ENCODE peak calls at places on chromosomes 1 and 21, in ten cellular contexts. T is astrocyte, R is IMR-90, P is A549, Z is GM12865, G is NB4, C is transverse colon, N is heart left ventricle, H is mammary epithelial cell, F is adrenal gland. E is an unnamed sample.

GRCh38 chr1:41098657-41099207 is 77.2 kb upstream of the SLFNL1 start:
- DNase-seq in T (no peak), R (no peak), P (no peak), Z (no peak), G (no peak), C (no peak), N (peak), H (no peak), F (no peak), E (no peak)

GRCh38 chr1:16244650-16245285 is 7.8 kb upstream of the CPLANE2 start:
- DNase-seq in T (no peak), R (no peak), P (no peak), Z (no peak), G (no peak), C (no peak), N (no peak), H (no peak), F (no peak), E (no peak)

GRCh38 chr1:37461698-37462436 is 12.5 kb upstream of the ZC3H12A start:
- DNase-seq in T (no peak), R (no peak), P (peak), Z (no peak), G (no peak), C (no peak), N (no peak), H (no peak), F (no peak), E (no peak)

GRCh38 chr1:111499026-111499790 is 4.2 kb downstream of the ADORA3 start:
- DNase-seq in T (no peak), R (no peak), P (no peak), Z (no peak), G (no peak), C (no peak), N (no peak), H (peak), F (no peak), E (no peak)

GRCh38 chr1:9391620-9392019 is 98.9 kb downstream of the SPSB1 start:
- DNase-seq in T (peak), R (no peak), P (no peak), Z (no peak), G (no peak), C (no peak), N (no peak), H (no peak), F (peak), E (no peak)

GRCh38 chr1:10696977-10697376 is 99.5 kb downstream of the CASZ1 start:
- DNase-seq in T (peak), R (peak), P (no peak), Z (no peak), G (peak), C (no peak), N (no peak), H (no peak), F (peak), E (no peak)

GRCh38 chr1:56215771-56216170 is 363.6 kb downstream of the PLPP3 start:
- DNase-seq in T (peak), R (no peak), P (no peak), Z (no peak), G (no peak), C (no peak), N (no peak), H (no peak), F (no peak), E (no peak)

GRCh38 chr1:212525479-212526110 is 83.0 kb upstream of the ATF3 start:
- DNase-seq in T (peak), R (peak), P (no peak), Z (no peak), G (peak), C (no peak), N (no peak), H (peak), F (peak), E (no peak)

GRCh38 chr1:19398309-19398760 is 86.2 kb downstream of the SLC66A1 start:
- DNase-seq in T (peak), R (peak), P (no peak), Z (no peak), G (no peak), C (peak), N (no peak), H (peak), F (no peak), E (no peak)

GRCh38 chr1:154423303-154423987 is 18.3 kb downstream of the IL6R start:
- DNase-seq in T (peak), R (peak), P (no peak), Z (no peak), G (no peak), C (no peak), N (no peak), H (peak), F (peak), E (no peak)

DNA sequence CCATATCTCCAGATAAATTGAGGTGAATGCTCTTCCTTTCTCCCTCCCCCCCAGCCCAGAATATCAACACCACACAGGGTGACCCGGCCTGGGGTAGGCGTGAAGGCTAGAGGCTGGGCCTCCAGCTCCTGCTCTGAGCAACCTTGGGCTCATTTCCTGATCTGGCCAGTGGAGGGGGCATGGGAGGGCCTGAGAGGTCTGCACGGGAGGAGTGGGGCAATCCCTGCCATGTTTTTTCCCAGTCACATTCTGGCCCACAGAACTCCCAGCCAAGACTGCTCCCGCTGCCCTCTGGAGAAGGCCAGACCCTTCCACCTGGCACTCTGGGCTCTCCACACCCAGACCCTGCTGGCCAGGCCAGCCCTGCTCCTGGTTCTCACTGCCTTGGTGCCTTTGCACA is 3.9 kb downstream of the CLDN19 start:
- DNase-seq in T (no peak), R (no peak), P (peak), Z (peak), G (peak), C (peak), N (no peak), H (peak), F (no peak), E (no peak)
- TF ChIP-seq CTCF in T (no peak), R (peak), P (no peak), Z (peak), G (no peak), C (no peak), N (no peak), H (peak), F (peak), E (peak)

GRCh38 chr1:178543291-178543609 is 30.3 kb downstream of the TEX35 start:
- DNase-seq in T (peak), R (no peak), P (no peak), Z (no peak), G (no peak), C (no peak), N (no peak), H (no peak), F (no peak), E (no peak)
- H3K4me3 ChIP-seq in T (peak), R (peak), P (peak), Z (peak), G (peak), C (peak), N (peak), H (peak), F (peak), E (peak)

DNA sequence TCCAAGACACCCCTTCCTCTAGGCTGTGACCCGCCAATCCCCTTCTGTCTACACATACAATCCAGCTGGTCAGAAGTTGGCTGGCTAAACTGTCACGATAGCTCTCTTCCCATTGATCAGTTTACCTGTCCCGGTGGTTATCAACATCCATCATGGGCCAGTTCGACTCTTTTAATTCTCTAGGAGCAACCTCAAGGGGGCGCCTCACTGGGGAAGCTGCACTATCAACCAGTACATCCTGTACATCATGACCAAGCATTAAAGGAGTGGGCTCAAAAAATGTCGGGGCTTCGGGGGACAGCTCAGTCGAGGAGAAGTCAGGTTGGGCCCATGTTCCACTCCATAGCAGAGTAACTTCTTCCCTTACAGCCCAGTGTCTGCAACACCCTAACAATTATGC is 53.2 kb upstream of the B3GALNT2 start:
- DNase-seq in T (no peak), R (no peak), P (no peak), Z (no peak), G (peak), C (no peak), N (no peak), H (no peak), F (no peak), E (no peak)
- TF ChIP-seq CTCF in T (no peak), R (no peak), P (no peak), Z (peak), G (peak), C (no peak), N (no peak), H (peak), F (no peak), E (peak)

GRCh38 chr21:32523463-32523862 is 61.9 kb downstream of the TCP10L start:
- DNase-seq in T (no peak), R (no peak), P (no peak), Z (no peak), G (no peak), C (no peak), N (no peak), H (no peak), F (no peak), E (no peak)

GRCh38 chr21:32524010-32524719 is 61.2 kb downstream of the TCP10L start:
- DNase-seq in T (peak), R (peak), P (no peak), Z (no peak), G (no peak), C (no peak), N (peak), H (peak), F (peak), E (peak)

GRCh38 chr21:32521736-32522360 is 63.5 kb downstream of the TCP10L start:
- DNase-seq in T (no peak), R (no peak), P (no peak), Z (no peak), G (no peak), C (no peak), N (no peak), H (no peak), F (no peak), E (no peak)

GRCh38 chr21:32519945-32520884 is 65.1 kb downstream of the TCP10L start:
- DNase-seq in T (no peak), R (no peak), P (no peak), Z (no peak), G (no peak), C (no peak), N (no peak), H (no peak), F (no peak), E (no peak)

GRCh38 chr21:32520885-32521735 is 64.2 kb downstream of the TCP10L start:
- DNase-seq in T (peak), R (peak), P (peak), Z (no peak), G (peak), C (peak), N (peak), H (peak), F (peak), E (peak)
- H3K4me3 ChIP-seq in T (peak), R (no peak), P (no peak), Z (no peak), G (no peak), C (no peak), N (no peak), H (no peak), F (no peak), E (no peak)

DNA sequence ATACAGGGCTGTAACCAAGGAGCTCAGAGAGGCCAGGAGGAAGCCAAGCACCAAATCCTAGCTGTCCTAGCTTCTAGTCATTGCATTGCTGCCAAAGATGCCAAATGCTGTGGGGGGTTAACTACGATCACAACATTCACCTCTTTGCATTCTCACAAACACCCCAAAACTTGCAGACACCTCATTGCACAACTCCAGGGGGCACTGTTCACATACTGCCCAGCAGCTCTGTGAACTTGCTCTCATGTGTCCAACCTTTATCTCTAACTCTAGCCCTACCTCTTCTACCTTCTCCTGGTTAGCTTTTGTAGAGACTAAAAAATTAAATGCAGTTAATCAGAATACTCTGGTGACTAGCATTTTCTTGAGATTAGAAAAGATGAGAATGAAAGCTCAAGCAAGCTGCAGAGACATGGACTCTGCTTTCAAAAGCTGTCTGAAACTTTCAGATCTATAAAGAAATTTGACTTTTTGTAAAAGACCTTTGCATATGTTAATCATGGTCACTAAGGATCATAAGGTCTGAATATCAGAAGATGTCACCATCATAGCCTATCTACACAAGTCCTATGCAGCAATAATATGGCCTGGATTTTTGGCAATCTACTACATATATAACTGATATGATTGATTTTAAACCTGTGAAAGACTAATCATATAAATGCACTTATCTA is 14.0 kb upstream of the KIF14 start:
- DNase-seq in T (no peak), R (no peak), P (peak), Z (peak), G (no peak), C (no peak), N (no peak), H (no peak), F (no peak), E (no peak)
- TF ChIP-seq CTCF in T (no peak), R (peak), P (peak), Z (peak), G (peak), C (no peak), N (no peak), H (peak), F (no peak), E (peak)

GRCh38 chr21:41951876-41952567 is 1.8 kb downstream of the C2CD2 start:
- DNase-seq in T (no peak), R (no peak), P (no peak), Z (no peak), G (no peak), C (no peak), N (no peak), H (no peak), F (peak), E (no peak)
- H3K4me3 ChIP-seq in T (peak), R (peak), P (no peak), Z (no peak), G (no peak), C (no peak), N (peak), H (peak), F (peak), E (peak)

GRCh38 chr1:1343811-1344421 is 5.3 kb downstream of the DVL1 start:
- DNase-seq in T (no peak), R (no peak), P (no peak), Z (no peak), G (no peak), C (no peak), N (no peak), H (no peak), F (no peak), E (no peak)

GRCh38 chr1:1345384-1345783 is 3.8 kb downstream of the DVL1 start:
- DNase-seq in T (no peak), R (no peak), P (no peak), Z (no peak), G (no peak), C (no peak), N (no peak), H (peak), F (no peak), E (no peak)

GRCh38 chr1:1345860-1346500 is 3.2 kb downstream of the DVL1 start:
- DNase-seq in T (no peak), R (no peak), P (no peak), Z (no peak), G (no peak), C (no peak), N (no peak), H (no peak), F (peak), E (no peak)

GRCh38 chr1:1346501-1346890 is 2.7 kb downstream of the DVL1 start:
- DNase-seq in T (no peak), R (no peak), P (no peak), Z (no peak), G (no peak), C (no peak), N (no peak), H (no peak), F (no peak), E (no peak)

GRCh38 chr1:1344672-1345361 is 4.4 kb downstream of the DVL1 start:
- DNase-seq in T (peak), R (peak), P (peak), Z (no peak), G (no peak), C (peak), N (no peak), H (peak), F (peak), E (peak)
- TF ChIP-seq CTCF in T (peak), R (peak), P (peak), Z (peak), G (no peak), C (peak), N (no peak), H (peak), F (peak), E (peak)

DNA sequence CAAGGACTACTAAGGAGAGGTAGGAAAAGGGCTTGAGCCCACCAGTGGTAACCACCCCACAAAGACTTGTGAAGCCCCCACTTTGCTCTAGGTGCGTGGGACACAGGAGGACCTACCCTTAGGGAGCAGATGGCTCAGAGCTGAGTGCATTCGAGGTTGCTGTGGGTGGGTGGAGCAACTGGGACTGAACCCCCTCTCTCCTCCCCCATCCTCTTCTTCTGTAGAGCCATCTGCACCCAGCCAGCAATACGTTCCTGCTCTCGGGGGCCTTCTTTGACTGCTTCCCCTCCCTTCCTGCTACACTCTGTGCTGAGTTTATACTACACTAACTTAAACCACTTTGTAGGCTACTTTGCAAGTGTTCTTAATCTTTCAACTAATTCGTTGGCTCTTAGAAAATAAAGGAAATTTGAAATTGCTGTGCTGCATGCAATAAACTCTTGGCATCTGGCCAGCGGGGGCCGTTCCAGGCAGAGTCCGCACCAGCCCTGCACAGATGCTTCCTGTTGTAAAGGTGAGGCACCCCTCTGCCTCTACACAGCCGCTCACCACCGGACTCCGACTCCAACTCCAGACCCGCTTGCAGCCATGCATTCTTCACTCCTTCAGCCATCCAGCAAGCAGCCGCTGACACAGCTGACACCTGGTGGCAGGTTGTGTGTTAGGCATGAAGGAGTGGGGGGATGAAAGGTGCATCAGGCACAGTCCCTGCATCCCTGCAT is 57.2 kb downstream of the GLIS1 start:
- DNase-seq in T (no peak), R (peak), P (peak), Z (peak), G (peak), C (peak), N (peak), H (peak), F (peak), E (no peak)
- H3K4me3 ChIP-seq in T (no peak), R (no peak), P (no peak), Z (no peak), G (no peak), C (no peak), N (no peak), H (no peak), F (no peak), E (no peak)

DNA sequence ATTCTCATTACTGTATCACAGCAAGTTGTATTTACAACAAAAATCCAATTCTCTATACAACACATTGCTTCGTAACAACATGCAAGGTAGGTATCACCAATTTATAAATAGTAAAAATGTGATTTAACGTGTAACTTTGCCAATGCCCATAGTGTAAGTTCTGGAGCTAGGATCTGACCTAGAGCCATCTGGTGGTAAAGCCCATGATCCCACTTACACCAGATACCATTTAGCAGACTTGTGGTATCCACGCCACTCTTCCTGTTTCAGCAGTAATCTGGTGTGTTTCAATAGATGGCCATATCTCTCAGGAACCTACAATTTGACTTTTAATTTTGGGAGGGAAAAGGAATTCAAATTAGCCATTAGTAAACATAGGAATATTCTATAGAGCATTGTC is 10.2 kb downstream of the SETSIP start:
- DNase-seq in T (no peak), R (no peak), P (peak), Z (no peak), G (peak), C (no peak), N (no peak), H (no peak), F (no peak), E (no peak)
- TF ChIP-seq CTCF in T (no peak), R (no peak), P (no peak), Z (no peak), G (no peak), C (no peak), N (no peak), H (no peak), F (no peak), E (peak)

GRCh38 chr1:1121611-1122077 is 5.8 kb upstream of the C1orf159 start:
- DNase-seq in T (no peak), R (no peak), P (no peak), Z (no peak), G (no peak), C (peak), N (no peak), H (no peak), F (no peak), E (no peak)

GRCh38 chr1:1123581-1124507 is 8.0 kb upstream of the C1orf159 start:
- DNase-seq in T (no peak), R (peak), P (no peak), Z (no peak), G (peak), C (peak), N (no peak), H (no peak), F (no peak), E (no peak)

GRCh38 chr1:1122981-1123480 is 7.1 kb upstream of the C1orf159 start:
- DNase-seq in T (no peak), R (no peak), P (no peak), Z (no peak), G (peak), C (peak), N (no peak), H (no peak), F (no peak), E (no peak)

GRCh38 chr1:1120866-1121563 is 5.1 kb upstream of the C1orf159 start:
- DNase-seq in T (no peak), R (no peak), P (no peak), Z (no peak), G (no peak), C (peak), N (no peak), H (no peak), F (no peak), E (no peak)

DNA sequence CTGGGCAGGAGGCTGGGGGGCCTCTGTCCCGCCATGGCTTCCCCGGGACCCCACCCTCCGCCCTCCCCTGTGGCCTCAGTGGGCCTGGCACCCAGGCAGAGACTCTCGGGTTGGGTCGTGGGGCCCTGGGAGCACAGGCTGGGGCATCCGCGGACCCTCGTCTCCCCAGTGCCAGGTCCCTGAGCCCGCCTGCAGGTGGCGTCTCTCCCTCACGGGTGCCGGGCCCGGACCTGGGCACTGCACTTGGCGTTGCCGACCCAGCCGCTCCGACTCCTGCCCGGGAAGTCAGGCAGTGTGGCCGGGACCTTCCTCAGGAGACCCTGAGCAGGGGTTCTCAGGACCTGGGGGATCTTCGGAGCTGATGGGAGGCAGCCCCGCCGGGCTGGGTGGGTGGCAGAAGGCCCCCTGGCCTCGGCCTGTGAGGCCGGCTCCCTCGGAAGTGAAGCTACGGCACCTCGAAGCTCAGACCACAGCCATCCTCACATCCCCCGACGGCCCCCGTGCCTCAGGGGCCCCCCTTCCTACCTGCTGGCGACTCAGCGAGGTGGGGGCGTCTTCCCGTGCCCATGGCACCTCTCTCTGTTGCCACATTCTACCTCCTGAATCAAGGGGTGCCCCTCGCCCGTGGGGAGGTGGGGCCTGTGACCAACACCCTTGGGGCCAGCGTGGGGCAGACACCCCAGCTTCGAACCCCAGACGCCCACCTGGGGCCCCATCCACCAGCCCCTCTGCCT is 6.4 kb upstream of the C1orf159 start:
- DNase-seq in T (no peak), R (peak), P (peak), Z (peak), G (peak), C (peak), N (peak), H (peak), F (peak), E (no peak)
- H3K4me3 ChIP-seq in T (peak), R (no peak), P (no peak), Z (no peak), G (no peak), C (peak), N (peak), H (peak), F (peak), E (peak)

E was measured in epithelial cell of proximal tubule.